ENCODE peak calls at places on chromosome 3, in seven cellular contexts. One of them, this sample, is unnamed.
A peak's percentile ranks its signal among the peaks of the same experiment; 100 is the strongest.

GRCh38 chr3:42732196-42732828 is 29.7 kb upstream of the HHATL start:
- DNase-seq in psoas muscle: no peak
- DNase-seq in IMR-90: no peak
- DNase-seq in neuronal stem cell: no peak
- DNase-seq in AG04450: no peak
- DNase-seq in fibroblast of lung: no peak
- DNase-seq in PC-3: no peak
- DNase-seq in this sample: no peak

GRCh38 chr3:25568525-25569078 is 96.1 kb downstream of the TOP2B start:
- DNase-seq in AG04450: no peak
- DNase-seq in fibroblast of lung: no peak
- DNase-seq in psoas muscle: no peak
- DNase-seq in PC-3: no peak
- DNase-seq in IMR-90: no peak
- DNase-seq in neuronal stem cell: no peak
- DNase-seq in this sample: no peak

GRCh38 chr3:23406576-23406975 is 203.4 kb downstream of the UBE2E2 start:
- DNase-seq in PC-3: peak; percentile 27
- DNase-seq in IMR-90: peak; percentile 4
- DNase-seq in neuronal stem cell: no peak
- DNase-seq in fibroblast of lung: no peak
- DNase-seq in psoas muscle: no peak
- DNase-seq in AG04450: no peak
- DNase-seq in this sample: no peak

GRCh38 chr3:149934524-149934923 is 36.2 kb downstream of the PFN2 start:
- DNase-seq in PC-3: no peak
- DNase-seq in fibroblast of lung: peak; percentile 59
- DNase-seq in neuronal stem cell: no peak
- DNase-seq in psoas muscle: peak; percentile 40
- DNase-seq in AG04450: peak; percentile 47
- DNase-seq in IMR-90: peak; percentile 85
- DNase-seq in this sample: no peak

GRCh38 chr3:4337147-4337546 is 34.0 kb downstream of the SETMAR start:
- DNase-seq in psoas muscle: no peak
- DNase-seq in IMR-90: no peak
- DNase-seq in PC-3: no peak
- DNase-seq in neuronal stem cell: no peak
- DNase-seq in AG04450: no peak
- DNase-seq in fibroblast of lung: no peak
- DNase-seq in this sample: no peak

GRCh38 chr3:108132727-108133373 is 42.0 kb upstream of the CD47 start:
- DNase-seq in PC-3: peak; percentile 94
- DNase-seq in fibroblast of lung: peak; percentile 66
- DNase-seq in IMR-90: peak; percentile 78
- DNase-seq in psoas muscle: no peak
- DNase-seq in AG04450: peak; percentile 36
- DNase-seq in neuronal stem cell: no peak
- DNase-seq in this sample: no peak

GRCh38 chr3:17551333-17551732 is 191.1 kb downstream of the TBC1D5 start:
- DNase-seq in AG04450: no peak
- DNase-seq in PC-3: no peak
- DNase-seq in psoas muscle: no peak
- DNase-seq in fibroblast of lung: peak; percentile 9
- DNase-seq in IMR-90: no peak
- DNase-seq in neuronal stem cell: no peak
- DNase-seq in this sample: no peak

GRCh38 chr3:156307704-156308103 is 187.3 kb downstream of the KCNAB1 start:
- DNase-seq in PC-3: peak; percentile 93
- DNase-seq in neuronal stem cell: no peak
- DNase-seq in AG04450: peak; percentile 23
- DNase-seq in psoas muscle: peak; percentile 58
- DNase-seq in IMR-90: peak; percentile 84
- DNase-seq in fibroblast of lung: peak; percentile 87
- DNase-seq in this sample: no peak

GRCh38 chr3:168847293-168847883 is 751.7 kb upstream of the GOLIM4 start:
- DNase-seq in psoas muscle: no peak
- DNase-seq in IMR-90: peak; percentile 57
- DNase-seq in neuronal stem cell: peak; percentile 23
- DNase-seq in AG04450: peak; percentile 2
- DNase-seq in fibroblast of lung: peak; percentile 24
- DNase-seq in PC-3: peak; percentile 66
- DNase-seq in this sample: no peak

GRCh38 chr3:62655319-62656063 is 219.7 kb downstream of the CADPS start:
- DNase-seq in PC-3: no peak
- DNase-seq in fibroblast of lung: no peak
- DNase-seq in AG04450: no peak
- DNase-seq in psoas muscle: no peak
- DNase-seq in IMR-90: no peak
- DNase-seq in neuronal stem cell: no peak
- DNase-seq in this sample: no peak

GRCh38 chr3:35932995-35933394 is 293.7 kb downstream of the ARPP21 start:
- DNase-seq in AG04450: peak; percentile 43
- DNase-seq in neuronal stem cell: no peak
- DNase-seq in psoas muscle: no peak
- DNase-seq in IMR-90: peak; percentile 94
- DNase-seq in fibroblast of lung: peak; percentile 92
- DNase-seq in PC-3: peak; percentile 98
- DNase-seq in this sample: no peak

GRCh38 chr3:33758278-33758677 is 40.2 kb upstream of the PDCD6IP start:
- DNase-seq in fibroblast of lung: no peak
- DNase-seq in neuronal stem cell: no peak
- DNase-seq in IMR-90: no peak
- DNase-seq in psoas muscle: no peak
- DNase-seq in PC-3: no peak
- DNase-seq in AG04450: no peak
- DNase-seq in this sample: no peak

GRCh38 chr3:95654567-95655362 is 1159.6 kb upstream of the EPHA6 start:
- DNase-seq in PC-3: no peak
- DNase-seq in IMR-90: no peak
- DNase-seq in psoas muscle: no peak
- DNase-seq in AG04450: no peak
- DNase-seq in neuronal stem cell: no peak
- DNase-seq in fibroblast of lung: no peak
- DNase-seq in this sample: no peak

GRCh38 chr3:183917776-183918175 is 33.1 kb upstream of the PARL start:
- DNase-seq in IMR-90: no peak
- DNase-seq in AG04450: no peak
- DNase-seq in psoas muscle: no peak
- DNase-seq in PC-3: no peak
- DNase-seq in neuronal stem cell: no peak
- DNase-seq in fibroblast of lung: no peak
- DNase-seq in this sample: no peak

GRCh38 chr3:183914856-183915255 is 30.2 kb upstream of the PARL start:
- DNase-seq in fibroblast of lung: no peak
- DNase-seq in neuronal stem cell: no peak
- DNase-seq in psoas muscle: no peak
- DNase-seq in PC-3: no peak
- DNase-seq in AG04450: no peak
- DNase-seq in IMR-90: no peak
- DNase-seq in this sample: no peak

GRCh38 chr3:183921096-183921495 is 36.4 kb upstream of the PARL start:
- DNase-seq in AG04450: no peak
- DNase-seq in fibroblast of lung: no peak
- DNase-seq in psoas muscle: no peak
- DNase-seq in PC-3: no peak
- DNase-seq in neuronal stem cell: no peak
- DNase-seq in IMR-90: no peak
- DNase-seq in this sample: no peak

GRCh38 chr3:183913580-183913920 is 28.9 kb upstream of the PARL start:
- DNase-seq in fibroblast of lung: no peak
- DNase-seq in PC-3: no peak
- DNase-seq in IMR-90: no peak
- DNase-seq in neuronal stem cell: no peak
- DNase-seq in AG04450: no peak
- DNase-seq in psoas muscle: no peak
- DNase-seq in this sample: no peak

DNA sequence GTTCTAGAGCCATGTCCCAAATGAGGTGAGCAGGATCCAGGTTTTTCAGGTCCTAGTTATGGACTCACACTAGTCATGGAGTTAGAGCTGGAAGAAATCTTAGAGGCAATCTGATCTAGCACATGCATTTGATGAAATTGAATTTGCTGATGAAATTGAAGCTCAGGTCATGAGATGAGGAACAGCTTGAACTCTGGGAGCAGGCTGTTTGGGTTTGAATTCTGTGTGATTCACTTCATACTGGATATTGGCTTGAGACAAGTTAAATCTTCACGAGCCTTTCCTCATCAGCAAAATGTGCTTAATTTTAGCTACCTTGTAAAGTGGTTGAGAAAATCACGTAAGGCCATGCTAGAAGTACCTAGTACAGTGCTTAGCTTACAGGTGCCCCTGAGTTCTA is 33.5 kb upstream of the PARL start:
- DNase-seq in fibroblast of lung: no peak
- DNase-seq in neuronal stem cell: no peak
- DNase-seq in AG04450: no peak
- DNase-seq in IMR-90: no peak
- DNase-seq in psoas muscle: no peak
- DNase-seq in PC-3: no peak
- DNase-seq in this sample: no peak
- H3K27ac ChIP-seq in fibroblast of lung: no peak overlapping the region
- H3K27ac ChIP-seq in neuronal stem cell: no peak overlapping the region
- H3K27ac ChIP-seq in AG04450: no peak overlapping the region
- H3K27ac ChIP-seq in IMR-90: no peak overlapping the region
- H3K27ac ChIP-seq in psoas muscle: no peak overlapping the region
- H3K27ac ChIP-seq in PC-3: no peak overlapping the region
- H3K27ac ChIP-seq in this sample: no peak overlapping the region

DNA sequence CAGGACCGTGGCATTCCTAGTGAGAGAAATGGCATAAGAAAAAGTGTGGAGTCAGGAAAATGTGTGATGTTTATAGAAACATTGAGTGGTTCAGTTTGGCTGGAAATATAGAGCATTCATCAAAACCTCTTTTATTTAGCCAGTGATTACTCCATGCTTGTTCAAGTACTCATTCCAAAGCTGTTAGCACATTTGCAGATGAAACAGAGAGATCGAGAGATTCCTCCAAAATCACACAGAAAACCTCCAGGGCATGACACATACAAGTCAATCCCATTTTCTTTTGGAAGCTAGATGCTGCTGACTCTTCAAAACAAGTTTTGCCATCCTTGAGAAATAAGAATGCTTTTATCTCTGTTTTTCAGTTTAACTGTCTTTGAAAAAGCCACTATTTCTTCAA is 11.5 kb upstream of the MB21D2 start:
- DNase-seq in IMR-90: peak; percentile 62
- DNase-seq in AG04450: no peak
- DNase-seq in psoas muscle: no peak
- DNase-seq in neuronal stem cell: no peak
- DNase-seq in fibroblast of lung: peak; percentile 65
- DNase-seq in PC-3: peak; percentile 59
- DNase-seq in this sample: no peak
- H3K4me3 ChIP-seq in IMR-90: no peak overlapping the region
- H3K4me3 ChIP-seq in AG04450: no peak overlapping the region
- H3K4me3 ChIP-seq in psoas muscle: no peak overlapping the region
- H3K4me3 ChIP-seq in neuronal stem cell: no peak overlapping the region
- H3K4me3 ChIP-seq in fibroblast of lung: no peak overlapping the region
- H3K4me3 ChIP-seq in PC-3: no peak overlapping the region
- H3K4me3 ChIP-seq in this sample: no peak overlapping the region

GRCh38 chr3:66452247-66453040 is 48.4 kb downstream of the LRIG1 start:
- DNase-seq in AG04450: no peak
- DNase-seq in fibroblast of lung: no peak
- DNase-seq in neuronal stem cell: no peak
- DNase-seq in psoas muscle: peak; percentile 38
- DNase-seq in PC-3: no peak
- DNase-seq in IMR-90: no peak
- DNase-seq in this sample: no peak

GRCh38 chr3:66454464-66454859 is 46.4 kb downstream of the LRIG1 start:
- DNase-seq in fibroblast of lung: no peak
- DNase-seq in psoas muscle: no peak
- DNase-seq in PC-3: no peak
- DNase-seq in AG04450: no peak
- DNase-seq in neuronal stem cell: no peak
- DNase-seq in IMR-90: no peak
- DNase-seq in this sample: no peak

GRCh38 chr3:66453525-66454463 is 47.0 kb downstream of the LRIG1 start:
- DNase-seq in neuronal stem cell: no peak
- DNase-seq in IMR-90: no peak
- DNase-seq in psoas muscle: no peak
- DNase-seq in AG04450: no peak
- DNase-seq in fibroblast of lung: no peak
- DNase-seq in PC-3: no peak
- DNase-seq in this sample: no peak

DNA sequence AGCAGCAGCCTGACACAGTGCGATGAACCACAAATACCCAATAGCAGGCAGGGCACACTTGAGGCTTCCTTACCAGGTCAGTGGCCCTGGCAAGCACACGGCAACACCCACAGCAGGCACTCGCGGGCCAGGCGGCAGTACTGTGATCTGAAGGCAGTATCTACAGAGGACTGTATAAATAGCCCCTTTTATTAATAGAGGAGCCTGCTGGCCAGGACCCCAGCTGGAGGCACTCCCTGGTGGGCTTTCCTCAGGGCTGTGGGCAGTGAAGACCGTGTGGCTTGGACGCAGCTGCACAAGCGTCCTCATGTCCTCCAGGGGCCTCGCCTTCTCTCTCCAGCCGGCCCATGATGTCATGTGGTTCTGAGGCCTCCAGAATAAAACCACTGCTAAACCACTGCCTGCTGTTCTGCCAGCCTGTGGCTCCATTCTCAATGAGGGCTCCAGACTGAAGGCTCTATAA is 44.1 kb downstream of the LRIG1 start:
- DNase-seq in PC-3: no peak
- DNase-seq in fibroblast of lung: peak; percentile 55
- DNase-seq in AG04450: no peak
- DNase-seq in psoas muscle: peak; percentile 36
- DNase-seq in IMR-90: no peak
- DNase-seq in neuronal stem cell: no peak
- DNase-seq in this sample: no peak
- H3K27ac ChIP-seq in PC-3: no peak overlapping the region
- H3K27ac ChIP-seq in fibroblast of lung: no peak overlapping the region
- H3K27ac ChIP-seq in AG04450: no peak overlapping the region
- H3K27ac ChIP-seq in psoas muscle: peak overlapping the region; percentile 84
- H3K27ac ChIP-seq in IMR-90: no peak overlapping the region
- H3K27ac ChIP-seq in neuronal stem cell: no peak overlapping the region
- H3K27ac ChIP-seq in this sample: no peak overlapping the region

GRCh38 chr3:115098354-115099073 is 48.6 kb downstream of the ZBTB20 start:
- DNase-seq in IMR-90: no peak
- DNase-seq in AG04450: no peak
- DNase-seq in psoas muscle: no peak
- DNase-seq in fibroblast of lung: no peak
- DNase-seq in PC-3: no peak
- DNase-seq in neuronal stem cell: no peak
- DNase-seq in this sample: no peak
- H3K4me3 ChIP-seq in IMR-90: no peak overlapping the region
- H3K4me3 ChIP-seq in AG04450: no peak overlapping the region
- H3K4me3 ChIP-seq in psoas muscle: peak overlapping the region; percentile 68
- H3K4me3 ChIP-seq in fibroblast of lung: peak overlapping the region; percentile 77
- H3K4me3 ChIP-seq in PC-3: no peak overlapping the region
- H3K4me3 ChIP-seq in neuronal stem cell: no peak overlapping the region
- H3K4me3 ChIP-seq in this sample: no peak overlapping the region

GRCh38 chr3:50516048-50516871 is 12.8 kb upstream of the CACNA2D2 start:
- DNase-seq in neuronal stem cell: peak; percentile 53
- DNase-seq in psoas muscle: peak; percentile 56
- DNase-seq in fibroblast of lung: no peak
- DNase-seq in IMR-90: no peak
- DNase-seq in PC-3: no peak
- DNase-seq in AG04450: no peak
- DNase-seq in this sample: no peak
- H3K27ac ChIP-seq in neuronal stem cell: peak overlapping the region; percentile 93
- H3K27ac ChIP-seq in psoas muscle: no peak overlapping the region
- H3K27ac ChIP-seq in fibroblast of lung: no peak overlapping the region
- H3K27ac ChIP-seq in IMR-90: no peak overlapping the region
- H3K27ac ChIP-seq in PC-3: no peak overlapping the region
- H3K27ac ChIP-seq in AG04450: no peak overlapping the region
- H3K27ac ChIP-seq in this sample: no peak overlapping the region

This sample was measured in CD4-positive, CD25-positive, alpha-beta regulatory T cell.